ENCODE peak calls at places on chromosome 1, in four cellular contexts. U is HepG2, M is H1, E is GM23338. P is an unnamed sample.

GRCh38 chr1:23129846-23130245 is 38.8 kb downstream of the LUZP1 start:
- DNase-seq in M (no peak), E (no peak), U (no peak), P (peak; percentile 78)

GRCh38 chr1:30345525-30346145 is 377.8 kb downstream of the MATN1 start:
- DNase-seq in U (no peak), M (no peak), E (no peak), P (no peak)

GRCh38 chr1:113388621-113389355 is 1.5 kb upstream of the MAGI3 start:
- DNase-seq in E (no peak), M (no peak), U (peak; percentile 91), P (peak; percentile 29)

GRCh38 chr1:116934586-116935207 is 25.0 kb downstream of the PTGFRN start:
- DNase-seq in M (no peak), E (peak; percentile 62), U (peak; percentile 58), P (no peak)

GRCh38 chr1:4224687-4225086 is 324.6 kb upstream of the C1orf174 start:
- DNase-seq in M (no peak), E (no peak), U (no peak), P (no peak)

GRCh38 chr1:110756506-110756905 is 81.8 kb upstream of the KCNA3 start:
- DNase-seq in E (no peak), U (no peak), M (no peak), P (no peak)

GRCh38 chr1:223847781-223848345 is 2.1 kb upstream of the TP53BP2 start:
- DNase-seq in E (no peak), M (no peak), U (no peak), P (no peak)

GRCh38 chr1:117657031-117657430 is 51.2 kb downstream of the TENT5C start:
- DNase-seq in U (peak; percentile 12), E (no peak), M (no peak), P (peak; percentile 33)

GRCh38 chr1:18922319-18922726 is 20.0 kb upstream of the ALDH4A1 start:
- DNase-seq in U (peak; percentile 45), M (no peak), E (no peak), P (peak; percentile 55)

GRCh38 chr1:207825719-207826556 is 74.1 kb downstream of the CD46 start:
- DNase-seq in M (no peak), E (no peak), U (peak; percentile 10), P (peak; percentile 81)

GRCh38 chr1:205680073-205680851 is at the start of gene SLC45A3:
- DNase-seq in E (peak; percentile 74), M (no peak), U (no peak), P (no peak)

GRCh38 chr1:160217466-160218165 is 12.4 kb downstream of the PEA15 start:
- DNase-seq in E (no peak), M (no peak), U (peak; percentile 14), P (peak; percentile 60)

GRCh38 chr1:220430059-220430458 is 97.9 kb upstream of the MARK1 start:
- DNase-seq in M (no peak), E (peak; percentile 68), U (no peak), P (no peak)

GRCh38 chr1:95323117-95323516 is 89.1 kb downstream of the RWDD3 start:
- DNase-seq in M (no peak), E (no peak), U (peak; percentile 1), P (peak; percentile 4)

GRCh38 chr1:160076295-160076694 is 5.0 kb upstream of the KCNJ9 start:
- DNase-seq in M (no peak), U (no peak), E (no peak), P (no peak)

GRCh38 chr1:175679931-175680652 is 63.3 kb downstream of the TNR start:
- DNase-seq in U (no peak), M (no peak), E (no peak), P (no peak)

GRCh38 chr1:93638981-93639380 is 42.7 kb downstream of the BCAR3 start:
- DNase-seq in M (peak; percentile 57), E (peak; percentile 66), U (no peak), P (no peak)

GRCh38 chr1:224458296-224458695 is 23.7 kb upstream of the WDR26 start:
- DNase-seq in M (no peak), U (no peak), E (no peak), P (no peak)

DNA sequence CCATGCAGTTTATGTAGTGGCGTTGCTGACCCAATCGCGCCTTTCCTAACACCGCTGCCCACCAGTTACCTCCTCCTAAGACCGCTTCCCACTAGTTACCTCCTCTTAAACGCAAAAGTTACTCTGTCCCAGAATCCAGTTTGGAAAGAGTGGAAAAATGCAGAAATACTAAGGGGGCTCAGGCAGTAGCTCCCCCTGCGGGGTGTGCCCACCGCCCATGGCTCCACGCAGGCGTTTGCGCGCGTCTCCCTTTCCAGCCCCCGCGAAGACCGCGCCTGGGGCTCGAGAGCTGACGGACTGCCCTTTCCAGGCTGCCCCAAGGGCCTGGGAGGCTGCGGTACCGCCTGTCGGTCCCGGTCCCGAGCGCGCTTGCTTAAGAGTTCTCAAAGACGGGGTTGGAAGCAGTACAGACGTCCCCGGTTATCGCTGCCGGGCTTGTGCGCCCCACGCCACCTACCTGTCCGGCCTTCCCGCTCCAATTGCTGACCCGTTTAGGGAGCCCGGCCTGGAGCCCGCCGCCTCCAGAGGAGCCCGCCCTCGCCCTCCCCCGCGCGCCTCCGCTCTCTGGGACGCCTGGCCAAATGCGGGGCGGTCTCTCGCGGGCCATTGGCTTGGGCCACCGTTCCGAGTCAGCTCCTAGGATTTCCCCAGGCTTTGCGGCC is 414.1 kb upstream of the ESRRG start:
- DNase-seq in E (peak; percentile 66), M (peak; percentile 72), U (no peak), P (no peak)
- TF ChIP-seq EZH2 in E (peak; percentile 72), M (peak; percentile 77), U (no peak), P (no peak)

GRCh38 chr1:55869050-55869449 is 653.9 kb upstream of the USP24 start:
- DNase-seq in E (no peak), M (no peak), U (no peak), P (no peak)

GRCh38 chr1:55870076-55870475 is 654.9 kb upstream of the USP24 start:
- DNase-seq in M (no peak), E (no peak), U (no peak), P (no peak)

GRCh38 chr1:55867444-55867843 is 652.3 kb upstream of the USP24 start:
- DNase-seq in E (no peak), U (no peak), M (no peak), P (no peak)

GRCh38 chr1:55868026-55868425 is 652.9 kb upstream of the USP24 start:
- DNase-seq in U (peak; percentile 3), M (no peak), E (peak; percentile 34), P (peak; percentile 6)
- TF ChIP-seq POLR2AphosphoS5 in U (no peak), M (no peak), E (no peak), P (no peak)

DNA sequence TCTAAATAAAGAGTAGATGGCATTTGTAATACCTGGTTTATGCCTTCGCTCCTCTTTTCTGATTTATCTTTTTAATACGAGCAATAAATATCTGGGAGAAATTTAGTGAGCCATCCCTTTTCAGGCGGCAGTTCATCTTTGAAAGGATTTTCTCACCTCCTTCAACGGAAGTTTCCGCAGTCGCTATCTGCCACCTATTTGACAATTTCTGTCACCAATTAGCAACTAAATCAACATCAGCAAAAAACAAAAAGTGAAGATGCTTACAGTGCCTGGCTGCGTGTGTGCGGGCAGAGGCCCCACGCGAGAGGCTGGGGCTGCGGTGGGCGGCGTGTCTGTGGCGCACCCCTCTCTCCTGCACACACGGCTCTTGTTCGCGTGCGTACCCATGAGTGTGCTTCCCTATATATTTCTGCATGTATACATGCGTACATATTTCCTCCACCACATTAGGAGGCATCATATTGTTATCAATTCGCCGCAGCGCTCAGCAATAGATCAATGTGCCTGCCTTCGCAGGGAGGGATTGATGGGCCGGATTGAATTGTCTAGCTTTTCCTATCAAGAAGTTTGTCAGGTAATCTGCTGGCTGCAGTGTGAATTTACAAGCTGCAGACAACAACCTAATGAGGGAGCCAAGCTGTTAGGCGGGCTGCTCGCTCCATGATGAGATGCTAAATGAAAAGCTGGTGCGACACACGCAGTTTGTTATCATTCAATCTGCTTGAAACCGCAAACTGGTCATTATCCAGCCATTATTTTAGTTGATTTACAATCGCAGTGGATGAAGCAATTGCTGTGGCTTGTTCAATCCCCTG is 117.5 kb upstream of the BARHL2 start:
- DNase-seq in M (no peak), E (no peak), U (no peak), P (no peak)
- TF ChIP-seq EZH2 in M (no peak), E (peak; percentile 91), U (no peak), P (peak; percentile 79)

GRCh38 chr1:10668241-10668761 is 128.1 kb downstream of the CASZ1 start:
- DNase-seq in U (peak; percentile 56), M (no peak), E (no peak), P (peak; percentile 41)

GRCh38 chr1:10664251-10664650 is 132.2 kb downstream of the CASZ1 start:
- DNase-seq in E (no peak), U (no peak), M (no peak), P (no peak)

GRCh38 chr1:10665226-10665625 is 131.2 kb downstream of the CASZ1 start:
- DNase-seq in E (no peak), M (no peak), U (no peak), P (no peak)

GRCh38 chr1:10667815-10668214 is 128.6 kb downstream of the CASZ1 start:
- DNase-seq in U (no peak), M (no peak), E (peak; percentile 48), P (no peak)

GRCh38 chr1:10665930-10666850 is 130.3 kb downstream of the CASZ1 start:
- DNase-seq in M (no peak), E (no peak), U (no peak), P (no peak)
- TF ChIP-seq POLR2AphosphoS5 in M (no peak), E (no peak), U (no peak), P (no peak)

GRCh38 chr1:165354739-165355138 is 1.8 kb downstream of the LMX1A start:
- DNase-seq in E (peak; percentile 45), M (no peak), U (no peak), P (no peak)

GRCh38 chr1:165353731-165354671 is 2.5 kb downstream of the LMX1A start:
- DNase-seq in E (peak; percentile 76), M (peak; percentile 69), U (no peak), P (no peak)

GRCh38 chr1:165350861-165351260 is 5.7 kb downstream of the LMX1A start:
- DNase-seq in E (peak; percentile 90), U (no peak), M (no peak), P (no peak)

GRCh38 chr1:165352109-165352441 is 4.4 kb downstream of the LMX1A start:
- DNase-seq in E (peak; percentile 32), U (no peak), M (no peak), P (no peak)

GRCh38 chr1:165352442-165353293 is 3.8 kb downstream of the LMX1A start:
- DNase-seq in M (peak; percentile 80), U (no peak), E (peak; percentile 65), P (no peak)
- TF ChIP-seq EZH2 in M (peak; percentile 95), U (no peak), E (peak; percentile 89), P (peak; percentile 61)